ENCODE peak calls at places on chromosome 21, in ten cellular contexts. D is cardiac fibroblast, C is tibial artery, W is prostate gland, B is adrenal gland, Q is HL-60, J is fibroblast of lung, X is Calu3, Z is neural progenitor cell, A is type B pancreatic cell. V is an unnamed sample.

GRCh38 chr21:46005481-46005881 is 23.9 kb downstream of the COL6A1 start:
- DNase-seq in D (no peak), C (no peak), W (peak; percentile 3), B (no peak), Q (no peak), J (no peak), X (no peak), Z (no peak), A (no peak), V (no peak)

GRCh38 chr21:26115899-26116298 is 54.7 kb downstream of the APP start:
- DNase-seq in D (peak; percentile 80), C (no peak), W (no peak), B (no peak), Q (no peak), J (peak; percentile 66), X (no peak), Z (no peak), A (no peak), V (no peak)

GRCh38 chr21:44773291-44773932 is 28.2 kb downstream of the UBE2G2 start:
- DNase-seq in D (no peak), C (no peak), W (peak; percentile 61), B (no peak), Q (no peak), J (no peak), X (no peak), Z (no peak), A (peak; percentile 72), V (no peak)

GRCh38 chr21:32702702-32703101 is 25.1 kb downstream of the SYNJ1 start:
- DNase-seq in D (peak; percentile 70), C (no peak), W (no peak), B (no peak), Q (no peak), J (peak; percentile 22), X (no peak), Z (no peak), A (no peak), V (no peak)

GRCh38 chr21:39441502-39442475 is 3.8 kb downstream of the LCA5L start:
- DNase-seq in D (peak; percentile 75), C (no peak), W (no peak), B (peak; percentile 74), Q (peak; percentile 21), J (peak; percentile 68), X (peak; percentile 41), Z (peak; percentile 59), A (no peak), V (no peak)

GRCh38 chr21:33801424-33802405 is 113.9 kb downstream of the ATP5PO start:
- DNase-seq in D (no peak), C (no peak), W (peak; percentile 95), B (no peak), Q (no peak), J (peak; percentile 43), X (peak; percentile 54), Z (peak; percentile 66), A (no peak), V (peak; percentile 42)

GRCh38 chr21:38236232-38236631 is 20.6 kb upstream of the KCNJ15 start:
- DNase-seq in D (no peak), C (no peak), W (no peak), B (no peak), Q (no peak), J (no peak), X (peak; percentile 37), Z (no peak), A (no peak), V (no peak)

GRCh38 chr21:44875341-44875740 is 1.9 kb upstream of the PTTG1IP start:
- DNase-seq in D (peak; percentile 73), C (no peak), W (peak; percentile 40), B (peak; percentile 31), Q (peak; percentile 61), J (peak; percentile 69), X (no peak), Z (no peak), A (no peak), V (no peak)

GRCh38 chr21:29233611-29234540 is 64.8 kb upstream of the BACH1 start:
- DNase-seq in D (no peak), C (no peak), W (no peak), B (no peak), Q (no peak), J (no peak), X (no peak), Z (peak; percentile 26), A (no peak), V (no peak)

GRCh38 chr21:29235714-29236197 is 63.0 kb upstream of the BACH1 start:
- DNase-seq in D (no peak), C (no peak), W (no peak), B (no peak), Q (no peak), J (no peak), X (no peak), Z (no peak), A (no peak), V (no peak)

GRCh38 chr21:29231781-29232548 is 66.8 kb upstream of the BACH1 start:
- DNase-seq in D (no peak), C (no peak), W (no peak), B (no peak), Q (no peak), J (no peak), X (no peak), Z (no peak), A (no peak), V (no peak)

GRCh38 chr21:29230541-29231275 is 68.0 kb upstream of the BACH1 start:
- DNase-seq in D (peak; percentile 29), C (no peak), W (no peak), B (no peak), Q (no peak), J (peak; percentile 46), X (no peak), Z (no peak), A (no peak), V (no peak)

DNA sequence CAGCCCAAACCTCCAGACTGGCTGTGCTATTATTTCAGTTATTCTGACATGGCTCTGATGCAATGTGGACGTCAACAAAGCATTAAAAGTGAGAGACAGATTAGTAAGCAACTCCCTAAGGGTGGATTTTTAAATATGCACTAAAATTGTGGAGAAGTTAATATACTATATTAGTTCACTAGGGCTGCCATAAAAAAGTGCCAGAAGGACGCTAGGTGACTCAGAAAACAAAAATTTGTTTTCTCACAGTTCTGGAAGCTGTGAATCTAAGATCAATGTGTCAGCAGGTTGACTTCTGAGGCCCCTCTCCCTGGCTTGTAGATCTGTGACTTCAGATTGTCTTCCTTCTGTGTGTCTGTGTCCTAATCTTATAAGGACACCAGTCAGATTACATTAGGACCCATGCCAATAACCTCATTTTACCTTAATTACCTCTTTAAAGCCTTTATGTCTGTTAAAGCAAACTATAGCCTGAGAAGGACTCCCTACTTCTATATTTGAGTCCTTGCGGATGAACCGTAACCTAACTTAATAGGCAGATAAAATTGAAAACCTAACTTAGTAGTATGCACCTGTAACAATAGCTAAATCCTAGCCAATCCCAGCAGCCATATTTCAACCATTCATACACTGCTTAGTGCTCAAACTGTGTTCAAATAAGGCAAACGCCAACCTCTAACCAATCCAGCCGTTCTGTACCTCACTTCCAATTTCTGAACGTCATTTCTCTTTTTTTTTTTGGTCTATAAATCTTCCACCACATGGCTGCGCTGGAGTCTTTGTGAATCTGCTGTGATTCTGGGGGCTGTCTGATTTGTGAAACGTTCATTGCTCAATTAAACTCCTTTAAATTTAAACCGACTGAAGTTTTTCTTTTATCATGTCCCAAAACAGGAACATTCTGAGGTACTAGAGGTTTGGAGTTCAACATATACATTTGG is 65.9 kb upstream of the BACH1 start:
- DNase-seq in D (peak; percentile 56), C (no peak), W (no peak), B (no peak), Q (no peak), J (no peak), X (no peak), Z (no peak), A (no peak), V (no peak)
- TF ChIP-seq CTCF in D (no peak), C (no peak), W (no peak), B (no peak), Q (no peak), J (no peak), X (no peak), Z (no peak), A (no peak), V (no peak)

GRCh38 chr21:24375201-24375600 is 1232.1 kb downstream of the MRPL39 start:
- DNase-seq in D (no peak), C (no peak), W (no peak), B (peak; percentile 3), Q (no peak), J (no peak), X (no peak), Z (no peak), A (no peak), V (no peak)
- TF ChIP-seq CTCF in D (no peak), C (no peak), W (no peak), B (no peak), Q (no peak), J (no peak), X (no peak), Z (peak; percentile 9), A (no peak), V (no peak)

GRCh38 chr21:42655797-42656770 is 2.7 kb downstream of the PDE9A start:
- DNase-seq in D (no peak), C (no peak), W (peak; percentile 39), B (no peak), Q (no peak), J (no peak), X (peak; percentile 12), Z (peak; percentile 34), A (no peak), V (no peak)

GRCh38 chr21:42653492-42654061 is at the start of gene PDE9A:
- DNase-seq in D (no peak), C (no peak), W (peak; percentile 52), B (peak; percentile 55), Q (no peak), J (no peak), X (peak; percentile 35), Z (peak; percentile 94), A (no peak), V (no peak)

GRCh38 chr21:42654913-42655796 is 1.7 kb downstream of the PDE9A start:
- DNase-seq in D (no peak), C (no peak), W (peak; percentile 34), B (no peak), Q (no peak), J (no peak), X (no peak), Z (no peak), A (no peak), V (no peak)

GRCh38 chr21:42652527-42653491 is 612 bp upstream of the PDE9A start:
- DNase-seq in D (peak; percentile 61), C (peak; percentile 43), W (peak; percentile 74), B (peak; percentile 91), Q (no peak), J (peak; percentile 39), X (peak; percentile 74), Z (peak; percentile 91), A (no peak), V (no peak)

DNA sequence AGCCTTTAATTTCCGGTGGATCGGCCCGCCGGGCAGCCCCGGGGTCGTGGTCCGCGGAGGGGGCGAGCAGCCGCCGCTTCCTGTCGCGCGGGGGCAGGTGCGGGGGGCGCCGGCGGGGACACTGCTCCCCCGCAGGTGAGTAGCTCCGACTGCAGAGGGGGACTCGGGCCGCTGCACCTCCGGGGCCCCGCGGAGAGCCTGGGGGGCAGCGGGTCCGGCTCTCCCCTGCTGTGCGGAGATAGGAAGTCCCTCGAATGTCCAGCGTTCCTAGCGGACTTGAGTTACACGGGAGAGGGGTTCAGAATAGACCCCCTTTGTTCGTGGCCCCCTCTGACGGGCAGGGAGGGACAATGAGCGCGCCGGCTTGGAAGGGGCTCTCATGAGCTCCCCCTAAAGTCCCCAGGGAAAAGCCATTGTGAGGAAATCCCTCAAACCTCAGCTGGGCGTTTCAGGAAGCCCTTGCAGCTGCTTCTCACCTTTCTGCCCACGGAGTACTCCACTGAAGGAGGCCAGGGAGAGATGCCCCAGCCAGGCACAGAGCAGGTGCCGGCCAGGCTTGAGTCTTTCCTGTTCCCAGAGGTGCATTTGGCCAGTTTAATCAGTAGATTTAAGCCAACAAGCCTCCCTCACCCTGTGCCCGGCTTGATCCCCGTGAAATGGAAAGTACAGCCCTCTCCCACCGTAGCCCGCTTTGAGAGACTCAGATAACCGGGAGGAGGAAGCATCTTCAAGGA is 925 bp downstream of the PDE9A start:
- DNase-seq in D (peak; percentile 16), C (no peak), W (no peak), B (no peak), Q (no peak), J (no peak), X (peak; percentile 21), Z (peak; percentile 88), A (no peak), V (no peak)
- TF ChIP-seq CTCF in D (no peak), C (no peak), W (no peak), B (no peak), Q (no peak), J (no peak), X (no peak), Z (peak; percentile 49), A (no peak), V (no peak)

DNA sequence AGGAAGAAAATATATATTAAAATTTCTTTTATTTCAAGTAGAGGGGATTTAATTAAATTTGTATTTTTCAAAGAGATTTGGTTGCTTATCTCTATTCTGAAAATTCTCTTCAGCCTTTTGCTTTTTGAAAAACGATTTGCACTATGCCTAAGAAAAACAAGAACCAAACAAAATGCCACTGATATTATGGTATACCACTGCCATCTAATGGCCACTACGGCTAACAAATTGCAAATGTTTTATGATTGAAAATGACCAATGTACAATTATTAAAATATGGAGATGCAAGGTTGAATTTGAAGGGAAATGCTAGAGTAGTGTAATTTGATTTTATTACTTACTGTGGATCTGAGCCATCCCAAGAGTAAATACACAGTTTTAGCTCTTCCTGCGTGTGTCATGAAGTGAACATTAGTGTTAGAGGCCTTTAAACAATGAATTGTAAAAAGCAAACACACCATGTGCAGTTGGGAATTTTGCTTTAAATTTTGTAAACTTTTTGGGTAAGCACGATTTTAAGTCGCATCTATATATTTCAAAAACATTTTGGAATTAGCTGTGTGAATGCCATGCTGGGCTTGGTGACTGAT is 137.4 kb upstream of the USP25 start:
- DNase-seq in D (peak; percentile 69), C (no peak), W (peak; percentile 21), B (no peak), Q (no peak), J (peak; percentile 71), X (peak; percentile 6), Z (peak; percentile 25), A (no peak), V (peak; percentile 6)
- TF ChIP-seq CTCF in D (peak; percentile 57), C (peak; percentile 44), W (peak; percentile 60), B (peak; percentile 73), Q (peak; percentile 39), J (peak; percentile 57), X (no peak), Z (peak; percentile 82), A (peak; percentile 92), V (peak; percentile 33)

V was measured in HFF-Myc.